ENCODE peak calls at places on chromosomes 6 and 20, in ten cellular contexts. M is heart right ventricle, P is pancreas, Q is gastrocnemius medialis, U is thoracic aorta, C is SK-N-SH, A is IMR-90, R is brain microvascular endothelial cell, J is GM23338, W is cardiac muscle cell. D is an unnamed sample.

GRCh38 chr20:61157301-61157700 is 94.8 kb upstream of the CDH4 start:
- DNase-seq in U (no peak), M (no peak), R (no peak), W (no peak), Q (no peak), C (no peak), A (no peak), P (no peak), J (no peak), D (no peak)

GRCh38 chr20:24309596-24309995 is 159.8 kb upstream of the SYNDIG1 start:
- DNase-seq in U (no peak), R (peak), M (no peak), A (peak), J (no peak), P (no peak), C (no peak), W (no peak), Q (no peak), D (no peak)

GRCh38 chr6:73519943-73520687 is 717 bp downstream of the EEF1A1 start:
- DNase-seq in P (peak), Q (peak), U (peak), J (peak), M (peak), R (peak), C (peak), A (peak), W (peak), D (peak)

GRCh38 chr6:168865-169455 is 123.3 kb upstream of the DUSP22 start:
- DNase-seq in U (no peak), C (peak), Q (no peak), P (no peak), A (peak), R (no peak), W (peak), M (no peak), J (peak), D (no peak)

GRCh38 chr6:133553652-133554051 is 312.5 kb downstream of the EYA4 start:
- DNase-seq in P (no peak), A (peak), W (peak), R (peak), U (no peak), J (peak), M (no peak), Q (peak), C (peak), D (no peak)

GRCh38 chr6:16333580-16333979 is 95.2 kb downstream of the GMPR start:
- DNase-seq in Q (no peak), A (peak), C (no peak), M (no peak), J (no peak), U (no peak), R (no peak), P (no peak), W (no peak), D (no peak)

GRCh38 chr20:21702553-21703467 is 2.7 kb upstream of the PAX1 start:
- DNase-seq in U (no peak), M (peak), J (peak), P (peak), R (peak), W (peak), Q (no peak), A (peak), C (peak), D (no peak)

GRCh38 chr6:13302751-13303667 is 25.3 kb downstream of the TBC1D7 start:
- DNase-seq in W (no peak), M (peak), R (peak), U (peak), A (peak), P (no peak), J (no peak), C (no peak), Q (peak), D (peak)

GRCh38 chr6:138504764-138505689 is 5.7 kb upstream of the NHSL1 start:
- DNase-seq in J (no peak), A (no peak), W (no peak), M (no peak), P (no peak), R (no peak), Q (no peak), C (no peak), U (no peak), D (no peak)

GRCh38 chr20:46293084-46293483 is 15.2 kb downstream of the CDH22 start:
- DNase-seq in M (no peak), R (peak), W (peak), P (no peak), U (no peak), Q (no peak), C (no peak), J (peak), A (peak), D (no peak)

GRCh38 chr6:42032366-42032765 is 18.0 kb upstream of the TAF8 start:
- DNase-seq in J (no peak), C (no peak), R (no peak), W (no peak), U (no peak), M (no peak), A (no peak), Q (no peak), P (no peak), D (no peak)

GRCh38 chr6:102907181-102907580 is 1513.7 kb downstream of the GRIK2 start:
- DNase-seq in J (peak), C (no peak), U (no peak), Q (no peak), M (no peak), P (no peak), R (no peak), A (no peak), W (no peak), D (no peak)

GRCh38 chr6:168355716-168356522 is 36.3 kb upstream of the DACT2 start:
- DNase-seq in W (peak), U (no peak), A (no peak), J (peak), C (peak), Q (no peak), P (peak), R (peak), M (peak), D (no peak)

GRCh38 chr6:46626228-46626909 is 26.2 kb downstream of the CYP39A1 start:
- DNase-seq in P (no peak), J (peak), M (no peak), C (peak), A (peak), W (peak), U (no peak), Q (no peak), R (peak), D (no peak)

GRCh38 chr6:4451101-4451500 is 315.7 kb upstream of the ECI2 start:
- DNase-seq in A (no peak), C (no peak), M (no peak), U (no peak), W (no peak), Q (no peak), R (no peak), J (no peak), P (no peak), D (no peak)

GRCh38 chr20:52306477-52306876 is 114.9 kb upstream of the ZFP64 start:
- DNase-seq in U (no peak), R (no peak), C (no peak), P (no peak), W (no peak), A (no peak), Q (no peak), M (no peak), J (no peak), D (no peak)

GRCh38 chr20:17666491-17666890 is 15.6 kb downstream of the RRBP1 start:
- DNase-seq in M (no peak), W (no peak), C (no peak), P (no peak), A (peak), J (no peak), R (no peak), Q (no peak), U (no peak), D (no peak)

GRCh38 chr6:131958095-131958494 is 6.9 kb upstream of the CCN2 start:
- DNase-seq in W (no peak), R (no peak), Q (no peak), J (no peak), U (no peak), M (no peak), P (no peak), C (no peak), A (no peak), D (no peak)

GRCh38 chr6:43070028-43070632 is 6.0 kb upstream of the PTK7 start:
- DNase-seq in W (peak), C (peak), A (peak), U (no peak), M (no peak), P (no peak), Q (no peak), J (peak), R (no peak), D (no peak)

GRCh38 chr20:19770375-19770774 is 12.3 kb downstream of the RIN2 start:
- DNase-seq in M (no peak), P (no peak), W (no peak), J (peak), Q (no peak), R (no peak), C (no peak), U (no peak), A (no peak), D (no peak)

GRCh38 chr20:59164681-59165388 is 1.2 kb downstream of the ZNF831 start:
- DNase-seq in Q (no peak), A (no peak), J (no peak), M (no peak), W (no peak), U (no peak), R (no peak), P (no peak), C (no peak), D (no peak)

GRCh38 chr20:21240394-21240793 is 62.7 kb upstream of the XRN2 start:
- DNase-seq in R (no peak), Q (no peak), C (no peak), P (no peak), W (peak), U (no peak), A (no peak), M (no peak), J (peak), D (no peak)

GRCh38 chr6:109229536-109229935 is 134.2 kb downstream of the CEP57L1 start:
- DNase-seq in J (no peak), A (no peak), M (no peak), W (no peak), C (no peak), Q (no peak), P (no peak), R (no peak), U (no peak), D (no peak)

GRCh38 chr20:53829086-53829703 is 235.6 kb upstream of the ZNF217 start:
- DNase-seq in P (no peak), C (no peak), U (peak), W (no peak), Q (peak), M (no peak), A (peak), R (peak), J (no peak), D (no peak)

GRCh38 chr6:66418906-66419305 is 711.9 kb upstream of the EYS start:
- DNase-seq in U (no peak), R (no peak), W (no peak), Q (no peak), J (no peak), P (no peak), A (no peak), C (no peak), M (no peak), D (no peak)

GRCh38 chr20:61253264-61253639 is 1.2 kb downstream of the CDH4 start:
- DNase-seq in P (peak), Q (no peak), U (no peak), J (peak), M (no peak), W (peak), A (peak), R (no peak), C (peak), D (no peak)

GRCh38 chr20:39874049-39874893 is 814.8 kb downstream of the MAFB start:
- DNase-seq in M (peak), W (peak), U (peak), R (peak), P (peak), C (peak), J (peak), Q (peak), A (peak), D (no peak)

GRCh38 chr6:139754898-139755754 is 380.7 kb upstream of the CITED2 start:
- DNase-seq in J (no peak), P (no peak), Q (peak), C (no peak), W (no peak), R (no peak), M (no peak), U (no peak), A (no peak), D (no peak)

GRCh38 chr6:75402296-75402695 is 91.3 kb downstream of the FILIP1 start:
- DNase-seq in U (peak), M (peak), W (peak), J (no peak), C (no peak), P (no peak), Q (peak), R (peak), A (peak), D (no peak)

GRCh38 chr20:9514461-9515210 is at the start of gene LAMP5:
- DNase-seq in Q (no peak), U (no peak), C (peak), W (peak), A (peak), M (peak), P (peak), J (peak), R (peak), D (no peak)

GRCh38 chr6:36904096-36904495 is 18.3 kb downstream of the C6orf89 start:
- DNase-seq in P (no peak), U (no peak), A (peak), J (no peak), R (no peak), M (no peak), W (no peak), Q (no peak), C (no peak), D (no peak)

GRCh38 chr20:36070451-36070850 is 84.1 kb upstream of the EPB41L1 start:
- DNase-seq in U (no peak), C (no peak), Q (no peak), J (peak), W (no peak), A (no peak), R (no peak), M (no peak), P (no peak), D (no peak)

GRCh38 chr6:160348209-160348551 is at the start of gene SLC22A3:
- DNase-seq in C (peak), A (no peak), J (peak), W (no peak), Q (no peak), U (no peak), R (no peak), M (peak), P (peak), D (no peak)

GRCh38 chr20:51531141-51531710 is 11.3 kb downstream of the NFATC2 start:
- DNase-seq in A (peak), R (no peak), C (no peak), J (no peak), W (no peak), Q (no peak), P (no peak), M (no peak), U (no peak), D (peak)

GRCh38 chr6:100796049-100796823 is 84.9 kb downstream of the ASCC3 start:
- DNase-seq in U (no peak), W (no peak), R (no peak), Q (no peak), J (peak), C (no peak), P (no peak), A (no peak), M (no peak), D (no peak)
- TF ChIP-seq CTCF in U (no peak), W (no peak), R (no peak), Q (no peak), J (peak), C (no peak), P (no peak), A (no peak), M (no peak), D (no peak)

GRCh38 chr6:15247750-15248450 is 2.0 kb downstream of the JARID2 start:
- DNase-seq in C (peak), M (peak), P (peak), R (peak), J (peak), W (peak), Q (peak), A (peak), U (no peak), D (peak)
- H3K4me3 ChIP-seq in C (peak), M (peak), P (peak), R (peak), J (peak), W (peak), Q (peak), A (peak), U (peak), D (peak)

DNA sequence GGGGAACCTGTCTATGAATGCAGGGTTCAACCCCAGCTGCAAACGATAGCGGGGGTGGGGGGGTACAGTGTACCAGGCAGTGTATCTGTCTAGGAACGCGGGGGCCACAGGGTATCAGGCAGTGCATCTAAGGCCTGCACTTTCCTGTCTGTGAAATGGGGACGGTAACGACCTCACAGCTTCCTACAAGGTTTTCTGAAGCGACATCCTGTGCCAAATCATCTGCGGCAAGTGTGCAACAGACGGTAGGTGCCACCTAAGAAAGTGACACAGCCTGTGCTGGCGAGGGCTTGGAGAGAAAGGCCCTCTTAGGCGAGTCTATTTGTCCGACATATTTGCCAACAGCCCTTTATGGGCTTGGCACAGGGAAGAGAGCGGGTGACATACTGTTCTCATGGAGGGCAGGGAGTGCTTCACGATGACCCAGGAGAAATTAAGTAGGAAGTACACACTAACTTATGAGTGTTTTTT is 3.8 kb downstream of the DIDO1 start:
- DNase-seq in R (no peak), W (no peak), P (no peak), U (no peak), A (no peak), J (no peak), Q (no peak), M (no peak), C (no peak), D (peak)
- H3K27ac ChIP-seq in R (no peak), W (no peak), P (peak), U (peak), A (no peak), J (peak), Q (peak), M (peak), C (peak), D (peak)

DNA sequence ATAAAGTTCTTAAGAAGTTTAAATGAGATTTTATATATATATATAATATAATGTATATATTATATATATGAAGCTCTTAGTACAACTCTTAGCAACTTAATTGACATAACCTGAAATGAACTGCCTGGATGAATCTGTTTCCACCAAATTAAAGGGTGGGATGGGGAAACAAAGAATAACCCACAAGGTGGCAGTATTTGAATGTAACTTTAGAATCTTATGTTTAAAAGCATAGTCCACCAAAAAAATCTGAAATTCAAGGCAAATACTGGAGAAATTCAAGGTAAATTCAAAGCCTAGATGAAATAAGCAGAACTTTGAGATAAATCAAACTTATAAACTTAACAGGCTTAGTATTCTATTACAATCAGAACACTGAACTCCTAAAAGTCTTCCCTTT is 4.4 kb upstream of the IBTK start:
- DNase-seq in M (no peak), P (no peak), U (no peak), R (peak), C (peak), A (peak), W (peak), J (peak), Q (no peak), D (no peak)
- TF ChIP-seq CTCF in M (peak), P (no peak), U (peak), R (peak), C (peak), A (peak), W (peak), J (peak), Q (peak), D (peak)

GRCh38 chr20:44098657-44099056 is 88.3 kb downstream of the JPH2 start:
- DNase-seq in Q (no peak), C (no peak), W (no peak), P (no peak), U (no peak), J (no peak), M (no peak), A (no peak), R (no peak), D (no peak)
- H3K4me3 ChIP-seq in Q (no peak), C (no peak), W (no peak), P (no peak), U (no peak), J (no peak), M (no peak), A (no peak), R (no peak), D (no peak)

DNA sequence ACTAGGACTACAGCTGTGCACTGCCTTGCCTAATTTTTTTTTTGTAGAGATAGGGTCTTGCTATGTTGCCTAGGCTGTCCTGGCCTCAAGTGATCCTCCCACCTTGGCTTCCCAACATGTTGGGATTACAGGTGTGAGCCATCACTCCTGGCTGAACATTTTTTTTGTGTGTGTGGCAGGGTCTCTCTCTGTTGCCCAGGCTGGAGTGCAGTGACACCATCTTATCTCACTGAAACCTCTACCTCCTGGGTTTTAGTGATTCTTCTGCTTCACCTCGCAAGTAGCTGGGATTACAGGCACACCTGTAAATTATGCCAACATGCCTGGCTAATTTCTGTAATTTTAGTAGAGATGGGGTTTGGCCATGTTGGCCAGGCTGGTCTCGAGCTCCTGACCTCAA is 25.3 kb downstream of the PANK2 start:
- DNase-seq in M (no peak), A (no peak), U (no peak), P (no peak), J (no peak), C (no peak), R (no peak), W (no peak), Q (no peak), D (no peak)
- H3K27ac ChIP-seq in M (no peak), A (no peak), U (no peak), P (no peak), J (peak), C (no peak), R (no peak), W (no peak), Q (no peak), D (no peak)